ENCODE peak calls at places on chromosome 10, in seven cellular contexts. D is GM06990; T is coronary artery; O is activated CD8-positive, alpha-beta T cell treated with anti-CD3 and anti-CD28 coated beads for 36 hours; E is neural progenitor cell; Q is AG10803; P is MCF 10A. H is an unnamed sample.

GRCh38 chr10:102240467-102241036 is 760 bp downstream of the PITX3 start:
- DNase-seq in T (peak), O (no peak), D (no peak), Q (no peak), E (peak), P (no peak), H (no peak)

GRCh38 chr10:97726636-97727178 is 10.2 kb upstream of the ZFYVE27 start:
- DNase-seq in O (no peak), T (no peak), D (no peak), Q (peak), E (peak), P (peak), H (no peak)

GRCh38 chr10:123655763-123656162 is 10.4 kb upstream of the GPR26 start:
- DNase-seq in D (no peak), T (no peak), Q (peak), E (peak), O (no peak), P (no peak), H (no peak)

GRCh38 chr10:132884041-132884440 is 58.3 kb downstream of the CFAP46 start:
- DNase-seq in P (no peak), O (no peak), T (no peak), E (no peak), Q (no peak), D (no peak), H (no peak)

GRCh38 chr10:37937864-37938263 is 38.6 kb downstream of the ZNF25 start:
- DNase-seq in O (no peak), P (no peak), Q (no peak), E (no peak), T (no peak), D (no peak), H (no peak)

GRCh38 chr10:79137826-79138225 is 69.1 kb downstream of the ZMIZ1 start:
- DNase-seq in D (peak), Q (peak), O (peak), T (no peak), P (no peak), E (no peak), H (peak)

GRCh38 chr10:26621889-26622681 is 75.4 kb upstream of the PDSS1 start:
- DNase-seq in T (no peak), O (peak), Q (peak), E (peak), D (no peak), P (peak), H (peak)

GRCh38 chr10:17256026-17256425 is 28.0 kb downstream of the VIM start:
- DNase-seq in D (no peak), P (no peak), T (no peak), O (no peak), Q (peak), E (no peak), H (no peak)

GRCh38 chr10:97273700-97274099 is 18.7 kb downstream of the ARHGAP19 start:
- DNase-seq in D (no peak), Q (no peak), P (no peak), T (no peak), O (no peak), E (no peak), H (no peak)

GRCh38 chr10:43077421-43078171 is 727 bp downstream of the RET start:
- DNase-seq in Q (no peak), D (no peak), O (no peak), T (no peak), E (peak), P (no peak), H (no peak)

GRCh38 chr10:131477457-131478205 is 166.1 kb upstream of the TCERG1L start:
- DNase-seq in E (peak), P (no peak), D (no peak), Q (no peak), T (peak), O (no peak), H (no peak)

GRCh38 chr10:43177588-43177987 is 39.3 kb downstream of the CSGALNACT2 start:
- DNase-seq in T (no peak), E (no peak), O (no peak), Q (no peak), P (no peak), D (no peak), H (no peak)

GRCh38 chr10:49365675-49366415 is 30.0 kb downstream of the DRGX start:
- DNase-seq in T (peak), P (no peak), D (no peak), E (peak), O (no peak), Q (no peak), H (no peak)
- TF ChIP-seq CTCF in T (no peak), P (no peak), D (no peak), E (peak), O (no peak), Q (no peak), H (no peak)

GRCh38 chr10:23438547-23439451 is at the start of gene OTUD1:
- DNase-seq in T (peak), Q (peak), D (peak), O (peak), E (peak), P (peak), H (peak)
- TF ChIP-seq CTCF in T (no peak), Q (peak), D (no peak), O (no peak), E (peak), P (no peak), H (no peak)

GRCh38 chr10:58823983-58824382 is 311.3 kb downstream of the BICC1 start:
- DNase-seq in E (no peak), Q (no peak), D (no peak), P (no peak), O (no peak), T (no peak), H (no peak)

GRCh38 chr10:58817499-58817898 is 304.8 kb downstream of the BICC1 start:
- DNase-seq in P (no peak), E (no peak), T (no peak), D (no peak), Q (no peak), O (no peak), H (no peak)

GRCh38 chr10:58820386-58820785 is 307.7 kb downstream of the BICC1 start:
- DNase-seq in O (no peak), D (no peak), E (no peak), Q (no peak), T (no peak), P (no peak), H (no peak)

GRCh38 chr10:58820862-58821559 is 308.3 kb downstream of the BICC1 start:
- DNase-seq in E (no peak), O (no peak), Q (peak), P (peak), D (no peak), T (no peak), H (no peak)

GRCh38 chr10:58818889-58819288 is 306.2 kb downstream of the BICC1 start:
- DNase-seq in Q (peak), O (no peak), E (no peak), D (no peak), T (no peak), P (peak), H (no peak)
- TF ChIP-seq CTCF in Q (no peak), O (no peak), E (no peak), D (no peak), T (no peak), P (peak), H (no peak)

GRCh38 chr10:103736763-103737162 is 118.6 kb downstream of the SH3PXD2A start:
- DNase-seq in Q (no peak), T (no peak), P (peak), D (no peak), E (peak), O (no peak), H (no peak)
- TF ChIP-seq CTCF in Q (no peak), T (no peak), P (no peak), D (no peak), E (peak), O (no peak), H (no peak)

GRCh38 chr10:71969929-71970328 is 5.7 kb downstream of the CHST3 start:
- DNase-seq in Q (no peak), P (no peak), E (no peak), O (no peak), D (no peak), T (no peak), H (no peak)

GRCh38 chr10:71970869-71971268 is 6.7 kb downstream of the CHST3 start:
- DNase-seq in Q (no peak), P (no peak), D (no peak), E (no peak), T (no peak), O (no peak), H (no peak)

GRCh38 chr10:71968553-71969474 is 4.6 kb downstream of the CHST3 start:
- DNase-seq in D (no peak), E (no peak), Q (no peak), O (no peak), T (no peak), P (no peak), H (no peak)

GRCh38 chr10:71971311-71971731 is 7.1 kb downstream of the CHST3 start:
- DNase-seq in D (no peak), Q (no peak), E (no peak), P (peak), O (no peak), T (no peak), H (no peak)

DNA sequence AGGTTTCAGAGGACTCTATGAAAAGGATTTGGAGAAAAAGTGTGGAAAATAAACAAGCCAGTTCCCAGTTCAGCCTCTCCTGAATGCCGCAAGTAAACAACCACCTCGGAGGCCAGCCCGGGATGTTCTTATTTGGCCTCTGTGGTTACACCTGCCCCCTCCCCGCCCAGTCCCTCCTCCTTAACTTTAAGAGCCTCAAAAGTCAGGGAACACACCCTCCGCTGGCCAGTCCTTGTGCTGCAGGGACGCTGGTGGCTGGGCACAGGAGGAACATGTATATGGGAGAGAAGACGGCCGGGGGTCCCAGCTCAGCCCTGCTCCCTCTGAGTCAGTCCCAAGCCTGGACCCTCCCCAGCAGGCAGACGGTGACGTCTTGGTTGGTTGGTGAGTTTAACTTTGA is 6.1 kb downstream of the CHST3 start:
- DNase-seq in O (no peak), D (no peak), P (peak), E (peak), Q (no peak), T (no peak), H (no peak)
- TF ChIP-seq CTCF in O (no peak), D (peak), P (peak), E (peak), Q (peak), T (no peak), H (peak)

GRCh38 chr10:52966904-52967303 is 194.3 kb upstream of the MBL2 start:
- DNase-seq in T (no peak), E (no peak), D (no peak), O (no peak), Q (no peak), P (no peak), H (no peak)
- TF ChIP-seq CTCF in T (no peak), E (no peak), D (no peak), O (no peak), Q (no peak), P (no peak), H (no peak)

DNA sequence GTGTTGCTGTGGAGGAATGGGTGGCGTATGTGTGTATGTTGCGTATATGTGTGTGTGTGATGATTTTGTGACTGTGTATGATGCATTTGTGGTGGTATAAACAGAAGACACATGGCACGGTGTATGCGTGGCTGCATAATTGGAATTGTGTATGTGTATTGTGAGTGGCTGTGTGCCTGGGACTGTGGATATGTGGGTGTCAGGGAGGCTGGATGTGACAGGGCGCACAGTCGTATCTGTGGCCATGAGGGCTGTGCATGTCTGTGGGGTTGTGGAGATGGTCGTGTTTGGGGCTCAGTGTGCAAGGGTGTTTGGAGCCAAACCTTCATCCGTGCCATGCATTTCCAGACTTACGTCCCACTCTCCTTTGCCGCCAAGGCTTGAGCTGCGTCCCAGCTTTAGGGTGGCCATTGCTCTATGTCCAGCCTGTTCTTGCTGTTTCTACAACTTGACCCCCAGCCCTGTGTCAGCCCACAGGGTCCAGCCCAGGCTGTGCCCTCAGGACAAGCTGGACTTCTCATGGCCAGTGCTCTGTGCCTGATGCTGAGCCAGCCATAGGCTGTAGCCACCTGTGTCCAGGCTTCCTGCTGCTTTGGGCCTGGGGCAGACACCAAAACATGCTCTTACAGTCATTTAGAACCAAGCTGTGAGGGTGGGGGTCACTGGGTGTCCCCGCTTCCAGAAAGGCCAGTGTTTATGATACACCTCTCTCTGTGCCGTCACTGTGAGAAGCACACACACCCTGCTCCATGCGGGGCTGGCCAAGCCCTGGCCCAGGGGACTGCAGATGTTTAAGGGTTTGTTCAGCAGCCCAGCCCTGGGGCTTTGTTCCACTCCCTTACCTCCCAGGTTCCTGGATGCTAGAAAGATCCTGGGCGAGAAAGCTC is 127.6 kb downstream of the NEURL1 start:
- DNase-seq in Q (no peak), P (no peak), O (no peak), E (no peak), D (no peak), T (no peak), H (no peak)
- TF ChIP-seq CTCF in Q (no peak), P (no peak), O (no peak), E (no peak), D (no peak), T (no peak), H (no peak)

GRCh38 chr10:121365566-121365965 is 232.7 kb downstream of the FGFR2 start:
- DNase-seq in T (no peak), E (no peak), O (no peak), P (no peak), D (no peak), Q (no peak), H (no peak)
- TF ChIP-seq CTCF in T (no peak), E (no peak), O (no peak), P (no peak), D (no peak), Q (no peak), H (no peak)

GRCh38 chr10:62661143-62661542 is 143.4 kb upstream of the ADO start:
- DNase-seq in E (no peak), T (no peak), Q (no peak), D (no peak), O (no peak), P (peak), H (no peak)
- TF ChIP-seq CTCF in E (no peak), T (no peak), Q (no peak), D (no peak), O (no peak), P (no peak), H (no peak)

DNA sequence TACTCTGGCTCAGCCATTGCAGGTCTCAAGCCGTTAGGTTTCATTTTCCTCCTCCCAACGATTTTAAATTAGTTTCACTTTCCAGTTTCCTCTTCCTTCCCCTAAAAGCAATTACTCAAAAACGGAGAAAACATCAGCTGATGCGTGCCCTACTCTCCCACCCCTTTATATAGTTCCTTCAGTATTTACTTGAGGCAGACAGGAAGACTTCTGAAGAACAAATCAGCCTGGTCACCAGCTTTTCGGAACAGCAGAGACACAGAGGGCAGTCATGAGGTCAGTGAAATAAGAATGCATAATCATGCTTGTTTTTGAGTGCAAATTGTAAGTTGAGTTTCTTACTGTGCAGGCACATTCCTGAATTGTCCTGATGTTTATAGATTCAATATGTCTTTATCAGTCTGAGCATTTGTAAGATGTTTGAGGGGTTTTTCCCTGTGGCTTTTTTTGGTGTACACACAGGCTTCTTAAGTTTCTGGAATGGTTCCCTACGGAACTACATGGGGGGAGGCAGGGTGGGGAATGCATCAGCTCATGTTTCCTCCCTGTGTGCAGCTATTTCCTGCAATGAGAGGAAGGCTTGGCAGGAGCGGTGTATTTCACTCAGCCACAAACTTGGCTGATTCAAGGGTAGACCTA is at the start of gene IFIT3:
- DNase-seq in D (peak), T (no peak), P (peak), E (no peak), O (peak), Q (peak), H (no peak)
- TF ChIP-seq CTCF in D (no peak), T (no peak), P (no peak), E (no peak), O (no peak), Q (no peak), H (no peak)